ENCODE peak calls at places on chromosomes 2 and 18, in six cellular contexts. S, Z, E, P, L and N are unnamed samples. For H3K36me3 and H3K27me3, the result is how much of the 10 kb centered on the place peaks cover.

GRCh38 chr2:156400704-156401678 is 35.2 kb upstream of the GPD2 start:
- DNase-seq in S (peak), Z (peak), E (peak), P (peak), L (peak), N (peak)

GRCh38 chr18:57806891-57807280 is 3.8 kb upstream of the ATP8B1 start:
- DNase-seq in S (peak), Z (peak), E (no peak), P (peak), L (no peak), N (peak)

GRCh38 chr2:176653856-176654443 is 384.7 kb downstream of the MTX2 start:
- DNase-seq in S (peak), Z (peak), E (peak), P (peak), L (no peak), N (peak)

GRCh38 chr2:120828832-120829632 is 93.4 kb downstream of the GLI2 start:
- DNase-seq in S (no peak), Z (no peak), E (no peak), P (no peak), L (peak), N (no peak)

GRCh38 chr18:3493501-3494244 is 43.7 kb downstream of the TGIF1 start:
- DNase-seq in S (no peak), Z (no peak), E (no peak), P (no peak), L (no peak), N (no peak)

GRCh38 chr18:11883153-11883552 is 25.0 kb downstream of the MPPE1 start:
- DNase-seq in S (no peak), Z (no peak), E (no peak), P (peak), L (no peak), N (no peak)

GRCh38 chr2:111537078-111537620 is 346.8 kb downstream of the ANAPC1 start:
- DNase-seq in S (no peak), Z (no peak), E (no peak), P (no peak), L (no peak), N (no peak)

GRCh38 chr2:130972410-130972809 is 120.8 kb downstream of the FAM168B start:
- DNase-seq in S (peak), Z (no peak), E (no peak), P (no peak), L (no peak), N (no peak)

GRCh38 chr18:11004294-11004693 is 145.1 kb downstream of the PIEZO2 start:
- DNase-seq in S (peak), Z (peak), E (no peak), P (peak), L (no peak), N (no peak)

GRCh38 chr2:196473617-196474016 is 165.9 kb upstream of the CCDC150 start:
- DNase-seq in S (no peak), Z (no peak), E (no peak), P (no peak), L (no peak), N (no peak)

GRCh38 chr2:44869761-44870160 is 71.7 kb upstream of the SIX3 start:
- DNase-seq in S (no peak), Z (no peak), E (no peak), P (no peak), L (no peak), N (no peak)

GRCh38 chr18:36903215-36903928 is 74.4 kb downstream of the KIAA1328 start:
- DNase-seq in S (peak), Z (peak), E (no peak), P (peak), L (no peak), N (no peak)

GRCh38 chr2:14752294-14752693 is 119.8 kb downstream of the LRATD1 start:
- DNase-seq in S (peak), Z (no peak), E (no peak), P (no peak), L (no peak), N (peak)

GRCh38 chr2:104430892-104431291 is 423.0 kb upstream of the POU3F3 start:
- DNase-seq in S (no peak), Z (no peak), E (no peak), P (no peak), L (no peak), N (no peak)

GRCh38 chr2:143698888-143699570 is 569.8 kb downstream of the ARHGAP15 start:
- DNase-seq in S (no peak), Z (no peak), E (no peak), P (no peak), L (no peak), N (no peak)

GRCh38 chr18:36217348-36217747 is 30.1 kb downstream of the MOCOS start:
- DNase-seq in S (no peak), Z (no peak), E (peak), P (no peak), L (no peak), N (no peak)

GRCh38 chr2:237642030-237642700 is 14.8 kb downstream of the LRRFIP1 start:
- DNase-seq in S (no peak), Z (no peak), E (no peak), P (no peak), L (no peak), N (no peak)

GRCh38 chr2:33033524-33034150 is 86.9 kb downstream of the LTBP1 start:
- DNase-seq in S (peak), Z (peak), E (no peak), P (peak), L (no peak), N (no peak)

GRCh38 chr2:186934420-186934819 is 85.5 kb upstream of the ZSWIM2 start:
- DNase-seq in S (no peak), Z (no peak), E (no peak), P (no peak), L (no peak), N (no peak)

GRCh38 chr2:232348936-232349335 is 29.6 kb upstream of the ALPP start:
- DNase-seq in S (no peak), Z (no peak), E (peak), P (no peak), L (peak), N (no peak)

GRCh38 chr18:49856531-49856930 is 43.2 kb upstream of the ACAA2 start:
- DNase-seq in S (no peak), Z (no peak), E (no peak), P (no peak), L (no peak), N (no peak)

GRCh38 chr2:147851244-147851930 is 6.6 kb downstream of the ACVR2A start:
- DNase-seq in S (no peak), Z (no peak), E (no peak), P (no peak), L (no peak), N (no peak)

GRCh38 chr2:70808983-70809958 is 11.1 kb downstream of the CLEC4F start:
- DNase-seq in S (no peak), Z (no peak), E (no peak), P (no peak), L (no peak), N (no peak)

GRCh38 chr2:206851511-206851910 is 86.1 kb downstream of the FASTKD2 start:
- DNase-seq in S (no peak), Z (no peak), E (no peak), P (no peak), L (no peak), N (peak)

GRCh38 chr2:237217995-237218621 is 132.4 kb downstream of the COPS8 start:
- DNase-seq in S (peak), Z (no peak), E (no peak), P (no peak), L (no peak), N (no peak)

GRCh38 chr2:11681722-11682589 is 12.0 kb upstream of the NTSR2 start:
- DNase-seq in S (peak), Z (no peak), E (peak), P (no peak), L (no peak), N (peak)

GRCh38 chr2:9558948-9559381 is 3.3 kb upstream of the ADAM17 start:
- DNase-seq in S (peak), Z (peak), E (no peak), P (peak), L (no peak), N (peak)

GRCh38 chr18:24112874-24113615 is 25.8 kb upstream of the CABYR start:
- DNase-seq in S (peak), Z (peak), E (no peak), P (peak), L (no peak), N (peak)

GRCh38 chr2:158967114-158967730 is 1.2 kb upstream of the TANC1 start:
- DNase-seq in S (peak), Z (no peak), E (peak), P (peak), L (no peak), N (no peak)

GRCh38 chr2:151043484-151043883 is 218.2 kb downstream of the RBM43 start:
- DNase-seq in S (peak), Z (peak), E (no peak), P (no peak), L (no peak), N (no peak)

GRCh38 chr18:7273301-7273911 is 42.5 kb downstream of the LRRC30 start:
- DNase-seq in S (peak), Z (peak), E (peak), P (peak), L (peak), N (peak)

GRCh38 chr2:170883683-170884082 is 45.4 kb upstream of the GORASP2 start:
- DNase-seq in S (no peak), Z (no peak), E (no peak), P (no peak), L (no peak), N (no peak)

GRCh38 chr2:37201208-37201607 is 4.9 kb downstream of the CEBPZOS start:
- DNase-seq in S (no peak), Z (no peak), E (no peak), P (no peak), L (no peak), N (no peak)
- H3K36me3 ChIP-seq in S (under half), Z (under half), E (under half), P (under half), L (half or more), N (half or more)

GRCh38 chr2:101114815-101115214 is 36.4 kb downstream of the TBC1D8 start:
- DNase-seq in S (no peak), Z (no peak), E (peak), P (no peak), L (no peak), N (no peak)
- H3K4me3 ChIP-seq in S (no peak), Z (no peak), E (no peak), P (no peak), L (no peak), N (no peak)

GRCh38 chr2:218964041-218964771 is 4.7 kb downstream of the CDK5R2 start:
- DNase-seq in S (peak), Z (peak), E (no peak), P (peak), L (no peak), N (peak)
- H3K27me3 ChIP-seq in S (under half), Z (under half), E (half or more), P (half or more), L (half or more), N (under half)

DNA sequence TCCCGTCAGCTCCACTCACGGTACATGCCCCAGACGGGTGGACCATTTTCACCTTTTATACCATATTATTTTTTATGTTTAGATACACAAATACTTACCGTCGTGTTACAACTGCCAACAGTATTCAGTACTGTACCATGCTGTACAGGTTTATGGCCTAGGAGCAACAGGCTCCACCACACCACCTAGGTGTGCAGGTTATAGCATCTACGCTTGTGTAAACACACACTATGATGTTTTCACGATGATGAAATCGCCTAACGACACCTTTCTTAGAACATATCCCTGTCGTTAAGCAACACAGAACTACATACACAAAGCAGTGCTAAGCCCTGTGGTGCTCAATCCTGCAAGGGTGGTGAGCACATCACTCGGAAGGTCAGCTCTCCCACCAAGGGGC is 24.5 kb downstream of the NDUFA10 start:
- DNase-seq in S (no peak), Z (no peak), E (peak), P (no peak), L (no peak), N (no peak)
- H3K36me3 ChIP-seq in S (under half), Z (under half), E (under half), P (half or more), L (half or more), N (under half)

GRCh38 chr18:63683152-63683551 is 19.6 kb upstream of the SERPINB11 start:
- DNase-seq in S (peak), Z (peak), E (no peak), P (peak), L (no peak), N (peak)
- H3K4me3 ChIP-seq in S (peak), Z (no peak), E (no peak), P (peak), L (no peak), N (no peak)

GRCh38 chr18:79530821-79531220 is 135.1 kb downstream of the NFATC1 start:
- DNase-seq in S (no peak), Z (no peak), E (no peak), P (no peak), L (peak), N (no peak)
- H3K27me3 ChIP-seq in S (under half), Z (under half), E (under half), P (half or more), L (under half), N (under half)